ENCODE peak calls at places on chromosomes 5 and 9, in eight cellular contexts. One of them, this sample, is unnamed.

GRCh38 chr5:139764250-139764791 is 31.3 kb upstream of the PSD2 start:
- DNase-seq in fibroblast of pulmonary artery: no peak
- DNase-seq in stomach: no peak
- DNase-seq in heart right ventricle: no peak
- DNase-seq in GM12878: no peak
- DNase-seq in foreskin fibroblast: no peak
- DNase-seq in fibroblast of mammary gland: no peak
- DNase-seq in hepatocyte: peak; percentile 60
- DNase-seq in this sample: no peak

GRCh38 chr5:32100230-32100629 is 73.9 kb downstream of the GOLPH3 start:
- DNase-seq in fibroblast of pulmonary artery: no peak
- DNase-seq in stomach: no peak
- DNase-seq in heart right ventricle: no peak
- DNase-seq in GM12878: no peak
- DNase-seq in foreskin fibroblast: peak; percentile 70
- DNase-seq in fibroblast of mammary gland: no peak
- DNase-seq in hepatocyte: peak; percentile 32
- DNase-seq in this sample: no peak

GRCh38 chr9:89381308-89381609 is 63.0 kb downstream of the SECISBP2 start:
- DNase-seq in fibroblast of pulmonary artery: no peak
- DNase-seq in stomach: no peak
- DNase-seq in heart right ventricle: no peak
- DNase-seq in GM12878: no peak
- DNase-seq in foreskin fibroblast: no peak
- DNase-seq in fibroblast of mammary gland: no peak
- DNase-seq in hepatocyte: no peak
- DNase-seq in this sample: no peak

GRCh38 chr9:118578467-118578866 is 790.8 kb downstream of the BRINP1 start:
- DNase-seq in fibroblast of pulmonary artery: peak; percentile 41
- DNase-seq in stomach: no peak
- DNase-seq in heart right ventricle: no peak
- DNase-seq in GM12878: no peak
- DNase-seq in foreskin fibroblast: peak; percentile 67
- DNase-seq in fibroblast of mammary gland: peak; percentile 78
- DNase-seq in hepatocyte: no peak
- DNase-seq in this sample: no peak

GRCh38 chr5:92309336-92309991 is 926.3 kb upstream of the ARRDC3 start:
- DNase-seq in fibroblast of pulmonary artery: peak; percentile 65
- DNase-seq in stomach: no peak
- DNase-seq in heart right ventricle: no peak
- DNase-seq in GM12878: no peak
- DNase-seq in foreskin fibroblast: peak; percentile 77
- DNase-seq in fibroblast of mammary gland: peak; percentile 67
- DNase-seq in hepatocyte: peak; percentile 45
- DNase-seq in this sample: peak; percentile 6

GRCh38 chr5:131974956-131975726 is 29.7 kb upstream of the MEIKIN start:
- DNase-seq in fibroblast of pulmonary artery: no peak
- DNase-seq in stomach: no peak
- DNase-seq in heart right ventricle: no peak
- DNase-seq in GM12878: no peak
- DNase-seq in foreskin fibroblast: no peak
- DNase-seq in fibroblast of mammary gland: no peak
- DNase-seq in hepatocyte: no peak
- DNase-seq in this sample: no peak

GRCh38 chr5:108884736-108885135 is 137.0 kb downstream of the FER start:
- DNase-seq in fibroblast of pulmonary artery: peak; percentile 77
- DNase-seq in stomach: no peak
- DNase-seq in heart right ventricle: peak; percentile 50
- DNase-seq in GM12878: no peak
- DNase-seq in foreskin fibroblast: no peak
- DNase-seq in fibroblast of mammary gland: peak; percentile 68
- DNase-seq in hepatocyte: no peak
- DNase-seq in this sample: no peak

GRCh38 chr5:138700581-138701362 is 52.5 kb upstream of the CTNNA1 start:
- DNase-seq in fibroblast of pulmonary artery: no peak
- DNase-seq in stomach: no peak
- DNase-seq in heart right ventricle: no peak
- DNase-seq in GM12878: no peak
- DNase-seq in foreskin fibroblast: peak; percentile 37
- DNase-seq in fibroblast of mammary gland: no peak
- DNase-seq in hepatocyte: no peak
- DNase-seq in this sample: no peak

GRCh38 chr5:173812811-173813550 is 75.2 kb upstream of the CPEB4 start:
- DNase-seq in fibroblast of pulmonary artery: peak; percentile 78
- DNase-seq in stomach: no peak
- DNase-seq in heart right ventricle: no peak
- DNase-seq in GM12878: no peak
- DNase-seq in foreskin fibroblast: peak; percentile 41
- DNase-seq in fibroblast of mammary gland: peak; percentile 49
- DNase-seq in hepatocyte: no peak
- DNase-seq in this sample: no peak

GRCh38 chr9:131282688-131283422 is 6.5 kb upstream of the FAM78A start:
- DNase-seq in fibroblast of pulmonary artery: peak; percentile 12
- DNase-seq in stomach: no peak
- DNase-seq in heart right ventricle: no peak
- DNase-seq in GM12878: no peak
- DNase-seq in foreskin fibroblast: peak; percentile 47
- DNase-seq in fibroblast of mammary gland: no peak
- DNase-seq in hepatocyte: peak; percentile 57
- DNase-seq in this sample: no peak

GRCh38 chr5:114176356-114176755 is 185.5 kb upstream of the KCNN2 start:
- DNase-seq in fibroblast of pulmonary artery: peak; percentile 56
- DNase-seq in stomach: no peak
- DNase-seq in heart right ventricle: no peak
- DNase-seq in GM12878: no peak
- DNase-seq in foreskin fibroblast: peak; percentile 65
- DNase-seq in fibroblast of mammary gland: peak; percentile 24
- DNase-seq in hepatocyte: no peak
- DNase-seq in this sample: no peak

GRCh38 chr5:146042628-146043279 is 62.6 kb downstream of the PLAC8L1 start:
- DNase-seq in fibroblast of pulmonary artery: peak; percentile 66
- DNase-seq in stomach: no peak
- DNase-seq in heart right ventricle: no peak
- DNase-seq in GM12878: no peak
- DNase-seq in foreskin fibroblast: peak; percentile 34
- DNase-seq in fibroblast of mammary gland: peak; percentile 28
- DNase-seq in hepatocyte: no peak
- DNase-seq in this sample: no peak

GRCh38 chr9:99634185-99634584 is 187.5 kb upstream of the NR4A3 start:
- DNase-seq in fibroblast of pulmonary artery: no peak
- DNase-seq in stomach: no peak
- DNase-seq in heart right ventricle: no peak
- DNase-seq in GM12878: no peak
- DNase-seq in foreskin fibroblast: peak; percentile 19
- DNase-seq in fibroblast of mammary gland: peak; percentile 6
- DNase-seq in hepatocyte: no peak
- DNase-seq in this sample: no peak

GRCh38 chr5:31889131-31889561 is 250.2 kb downstream of the PDZD2 start:
- DNase-seq in fibroblast of pulmonary artery: no peak
- DNase-seq in stomach: peak; percentile 26
- DNase-seq in heart right ventricle: no peak
- DNase-seq in GM12878: no peak
- DNase-seq in foreskin fibroblast: peak; percentile 19
- DNase-seq in fibroblast of mammary gland: no peak
- DNase-seq in hepatocyte: peak; percentile 34
- DNase-seq in this sample: no peak

GRCh38 chr5:79990205-79990597 is 861 bp downstream of the MTX3 start:
- DNase-seq in fibroblast of pulmonary artery: no peak
- DNase-seq in stomach: no peak
- DNase-seq in heart right ventricle: no peak
- DNase-seq in GM12878: peak; percentile 40
- DNase-seq in foreskin fibroblast: peak; percentile 6
- DNase-seq in fibroblast of mammary gland: peak; percentile 24
- DNase-seq in hepatocyte: no peak
- DNase-seq in this sample: peak; percentile 74

GRCh38 chr5:128263357-128263756 is 179.8 kb downstream of the SLC12A2 start:
- DNase-seq in fibroblast of pulmonary artery: no peak
- DNase-seq in stomach: no peak
- DNase-seq in heart right ventricle: no peak
- DNase-seq in GM12878: no peak
- DNase-seq in foreskin fibroblast: no peak
- DNase-seq in fibroblast of mammary gland: no peak
- DNase-seq in hepatocyte: no peak
- DNase-seq in this sample: no peak

GRCh38 chr9:4382722-4383317 is 83.0 kb upstream of the GLIS3 start:
- DNase-seq in fibroblast of pulmonary artery: peak; percentile 55
- DNase-seq in stomach: no peak
- DNase-seq in heart right ventricle: no peak
- DNase-seq in GM12878: peak; percentile 40
- DNase-seq in foreskin fibroblast: peak; percentile 58
- DNase-seq in fibroblast of mammary gland: peak; percentile 41
- DNase-seq in hepatocyte: peak; percentile 46
- DNase-seq in this sample: peak; percentile 59

GRCh38 chr5:98314262-98314661 is 459.2 kb upstream of the RGMB start:
- DNase-seq in fibroblast of pulmonary artery: peak; percentile 66
- DNase-seq in stomach: no peak
- DNase-seq in heart right ventricle: no peak
- DNase-seq in GM12878: no peak
- DNase-seq in foreskin fibroblast: peak; percentile 82
- DNase-seq in fibroblast of mammary gland: peak; percentile 89
- DNase-seq in hepatocyte: no peak
- DNase-seq in this sample: no peak

GRCh38 chr9:98375138-98375726 is 119.8 kb upstream of the TBC1D2 start:
- DNase-seq in fibroblast of pulmonary artery: peak; percentile 81
- DNase-seq in stomach: peak; percentile 0
- DNase-seq in heart right ventricle: no peak
- DNase-seq in GM12878: no peak
- DNase-seq in foreskin fibroblast: peak; percentile 80
- DNase-seq in fibroblast of mammary gland: peak; percentile 86
- DNase-seq in hepatocyte: peak; percentile 26
- DNase-seq in this sample: peak; percentile 38
- H3K4me3 ChIP-seq in fibroblast of pulmonary artery: no peak overlapping the region
- H3K4me3 ChIP-seq in stomach: no peak overlapping the region
- H3K4me3 ChIP-seq in heart right ventricle: no peak overlapping the region
- H3K4me3 ChIP-seq in GM12878: no peak overlapping the region
- H3K4me3 ChIP-seq in foreskin fibroblast: no peak overlapping the region
- H3K4me3 ChIP-seq in fibroblast of mammary gland: no peak overlapping the region
- H3K4me3 ChIP-seq in hepatocyte: no peak overlapping the region
- H3K4me3 ChIP-seq in this sample: no peak overlapping the region

DNA sequence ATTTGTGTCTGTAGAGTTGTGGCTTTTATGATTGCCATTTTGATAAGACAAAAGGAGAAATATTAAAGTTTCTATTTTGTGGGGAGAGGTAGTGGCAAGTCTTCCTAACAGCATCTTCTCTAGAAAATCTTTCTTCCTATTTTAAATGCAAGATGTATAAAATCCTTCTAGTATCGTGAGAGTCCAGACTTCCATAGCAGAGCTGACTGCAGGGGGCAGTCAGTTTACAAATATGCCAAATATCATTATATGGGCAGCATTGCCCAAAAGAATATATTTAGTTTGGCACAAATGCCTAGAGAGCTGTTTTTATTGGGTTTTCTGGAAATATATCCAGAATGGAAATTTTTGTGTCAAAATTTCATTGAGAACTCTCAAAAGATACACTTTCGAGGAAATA is 82.1 kb upstream of the ALDH1A1 start:
- DNase-seq in fibroblast of pulmonary artery: no peak
- DNase-seq in stomach: no peak
- DNase-seq in heart right ventricle: no peak
- DNase-seq in GM12878: no peak
- DNase-seq in foreskin fibroblast: no peak
- DNase-seq in fibroblast of mammary gland: no peak
- DNase-seq in hepatocyte: no peak
- DNase-seq in this sample: no peak
- TF ChIP-seq CTCF in fibroblast of pulmonary artery: peak; percentile 14
- TF ChIP-seq CTCF in stomach: no peak
- TF ChIP-seq CTCF in heart right ventricle: no peak
- TF ChIP-seq CTCF in GM12878: no peak
- TF ChIP-seq CTCF in foreskin fibroblast: no peak
- TF ChIP-seq CTCF in fibroblast of mammary gland: peak; percentile 6
- TF ChIP-seq CTCF in hepatocyte: no peak
- TF ChIP-seq CTCF in this sample: no peak

GRCh38 chr5:119356384-119357188 is 767 bp downstream of the TNFAIP8 start:
- DNase-seq in fibroblast of pulmonary artery: no peak
- DNase-seq in stomach: no peak
- DNase-seq in heart right ventricle: no peak
- DNase-seq in GM12878: no peak
- DNase-seq in foreskin fibroblast: peak; percentile 58
- DNase-seq in fibroblast of mammary gland: peak; percentile 43
- DNase-seq in hepatocyte: no peak
- DNase-seq in this sample: peak; percentile 50
- H3K4me3 ChIP-seq in fibroblast of pulmonary artery: peak overlapping the region; percentile 68
- H3K4me3 ChIP-seq in stomach: peak overlapping the region; percentile 68
- H3K4me3 ChIP-seq in heart right ventricle: peak overlapping the region; percentile 63
- H3K4me3 ChIP-seq in GM12878: peak overlapping the region; percentile 96
- H3K4me3 ChIP-seq in foreskin fibroblast: peak overlapping the region; percentile 82
- H3K4me3 ChIP-seq in fibroblast of mammary gland: peak overlapping the region; percentile 66
- H3K4me3 ChIP-seq in hepatocyte: peak overlapping the region; percentile 89
- H3K4me3 ChIP-seq in this sample: peak overlapping the region; percentile 57

GRCh38 chr5:40755093-40755406 is 711 bp downstream of the TTC33 start:
- DNase-seq in fibroblast of pulmonary artery: peak; percentile 85
- DNase-seq in stomach: peak; percentile 75
- DNase-seq in heart right ventricle: peak; percentile 67
- DNase-seq in GM12878: peak; percentile 49
- DNase-seq in foreskin fibroblast: peak; percentile 91
- DNase-seq in fibroblast of mammary gland: peak; percentile 82
- DNase-seq in hepatocyte: peak; percentile 86
- DNase-seq in this sample: peak; percentile 85

GRCh38 chr5:40754381-40755092 is 1.2 kb downstream of the TTC33 start:
- DNase-seq in fibroblast of pulmonary artery: peak; percentile 53
- DNase-seq in stomach: no peak
- DNase-seq in heart right ventricle: no peak
- DNase-seq in GM12878: no peak
- DNase-seq in foreskin fibroblast: peak; percentile 24
- DNase-seq in fibroblast of mammary gland: peak; percentile 55
- DNase-seq in hepatocyte: no peak
- DNase-seq in this sample: peak; percentile 22

GRCh38 chr5:40757400-40757799 is 1.6 kb upstream of the TTC33 start:
- DNase-seq in fibroblast of pulmonary artery: no peak
- DNase-seq in stomach: no peak
- DNase-seq in heart right ventricle: no peak
- DNase-seq in GM12878: no peak
- DNase-seq in foreskin fibroblast: no peak
- DNase-seq in fibroblast of mammary gland: no peak
- DNase-seq in hepatocyte: no peak
- DNase-seq in this sample: no peak

DNA sequence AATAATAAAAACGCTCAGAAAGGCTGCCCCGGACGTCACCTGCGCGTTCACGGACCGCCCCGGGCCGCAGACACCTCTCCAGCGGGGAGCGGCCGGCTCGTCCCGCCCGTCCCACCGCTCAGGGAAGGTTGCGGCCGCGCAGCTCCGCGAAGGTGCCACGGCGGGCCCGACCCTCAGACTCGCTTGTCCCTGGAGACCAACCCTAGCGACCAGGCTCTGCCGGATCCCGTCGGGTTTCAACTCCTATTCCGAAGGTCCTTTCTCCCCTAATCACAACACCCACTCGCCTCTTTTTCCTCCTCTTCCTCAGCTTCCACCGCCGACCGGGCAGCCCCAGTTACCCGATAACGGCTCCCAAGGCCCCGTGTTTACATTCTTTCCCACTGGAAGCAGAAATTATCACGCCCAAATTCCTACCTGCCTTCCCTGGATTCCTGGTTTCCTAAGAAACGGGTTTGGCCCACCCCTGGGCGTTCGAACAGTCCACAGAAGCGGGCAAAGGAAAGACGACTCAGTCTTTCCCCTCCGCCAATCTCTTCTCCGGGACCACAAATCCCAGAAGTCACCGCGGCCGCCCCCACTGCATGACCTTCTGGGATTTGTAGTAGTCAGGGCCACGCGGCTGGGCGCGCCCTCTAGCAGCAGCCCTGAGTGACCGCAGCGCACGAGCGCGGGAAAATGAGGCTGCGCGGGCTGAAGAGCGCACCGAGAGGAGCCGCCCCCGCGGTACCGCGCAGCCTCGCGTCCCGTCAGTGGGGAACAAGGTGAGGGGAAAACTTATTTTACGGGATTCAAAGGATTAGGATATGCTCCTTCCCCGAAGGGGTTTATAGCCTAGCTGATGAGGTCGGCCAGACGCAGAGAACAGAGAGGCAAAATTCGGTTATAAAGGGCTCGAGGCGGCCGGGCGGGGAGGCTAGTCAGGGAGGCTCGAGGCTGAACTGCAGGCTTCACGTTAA is at the start of gene TTC33:
- DNase-seq in fibroblast of pulmonary artery: peak; percentile 95
- DNase-seq in stomach: peak; percentile 96
- DNase-seq in heart right ventricle: peak; percentile 96
- DNase-seq in GM12878: peak; percentile 61
- DNase-seq in foreskin fibroblast: peak; percentile 98
- DNase-seq in fibroblast of mammary gland: peak; percentile 93
- DNase-seq in hepatocyte: peak; percentile 96
- DNase-seq in this sample: peak; percentile 97
- TF ChIP-seq CTCF in fibroblast of pulmonary artery: peak; percentile 48
- TF ChIP-seq CTCF in stomach: peak; percentile 21
- TF ChIP-seq CTCF in heart right ventricle: peak; percentile 69
- TF ChIP-seq CTCF in GM12878: peak; percentile 69
- TF ChIP-seq CTCF in foreskin fibroblast: peak; percentile 58
- TF ChIP-seq CTCF in fibroblast of mammary gland: peak; percentile 34
- TF ChIP-seq CTCF in hepatocyte: peak; percentile 69
- TF ChIP-seq CTCF in this sample: peak; percentile 44

This sample was measured in GM12865.